ENCODE peak calls at places on chromosomes 6 and 20, in four cellular contexts. One of them, this sample, is unnamed.

GRCh38 chr6:45445749-45446454 is 68.2 kb upstream of the SUPT3H start:
- DNase-seq in RWPE2: peak
- DNase-seq in HFF-Myc: peak
- DNase-seq in natural killer cell: no peak
- DNase-seq in this sample: no peak

GRCh38 chr6:36227379-36228344 is 31.1 kb downstream of the BRPF3 start:
- DNase-seq in HFF-Myc: no peak
- DNase-seq in natural killer cell: no peak
- DNase-seq in RWPE2: no peak
- DNase-seq in this sample: no peak

GRCh38 chr6:118320652-118321051 is 227.4 kb upstream of the PLN start:
- DNase-seq in HFF-Myc: no peak
- DNase-seq in RWPE2: no peak
- DNase-seq in natural killer cell: no peak
- DNase-seq in this sample: no peak

GRCh38 chr6:41732601-41733348 is 2.6 kb downstream of the TFEB start:
- DNase-seq in RWPE2: no peak
- DNase-seq in natural killer cell: peak
- DNase-seq in HFF-Myc: no peak
- DNase-seq in this sample: no peak

GRCh38 chr6:33869826-33870423 is 66.1 kb upstream of the MLN start:
- DNase-seq in natural killer cell: no peak
- DNase-seq in HFF-Myc: no peak
- DNase-seq in RWPE2: no peak
- DNase-seq in this sample: no peak

GRCh38 chr20:37337208-37337955 is 8.6 kb upstream of the SRC start:
- DNase-seq in natural killer cell: no peak
- DNase-seq in HFF-Myc: no peak
- DNase-seq in RWPE2: no peak
- DNase-seq in this sample: no peak

GRCh38 chr6:7691675-7692452 is 34.0 kb upstream of the BMP6 start:
- DNase-seq in RWPE2: peak
- DNase-seq in natural killer cell: no peak
- DNase-seq in HFF-Myc: no peak
- DNase-seq in this sample: no peak

GRCh38 chr6:76247527-76247926 is 175.1 kb upstream of the IMPG1 start:
- DNase-seq in natural killer cell: no peak
- DNase-seq in RWPE2: no peak
- DNase-seq in HFF-Myc: no peak
- DNase-seq in this sample: no peak

GRCh38 chr6:87827291-87827690 is 125.3 kb upstream of the AKIRIN2 start:
- DNase-seq in HFF-Myc: no peak
- DNase-seq in RWPE2: no peak
- DNase-seq in natural killer cell: no peak
- DNase-seq in this sample: no peak

GRCh38 chr6:149969635-149970034 is 5.9 kb downstream of the ULBP1 start:
- DNase-seq in RWPE2: no peak
- DNase-seq in natural killer cell: no peak
- DNase-seq in HFF-Myc: no peak
- DNase-seq in this sample: no peak

GRCh38 chr20:58639182-58640146 is 11.6 kb upstream of the STX16 start:
- DNase-seq in HFF-Myc: no peak
- DNase-seq in natural killer cell: no peak
- DNase-seq in RWPE2: peak
- DNase-seq in this sample: no peak

GRCh38 chr6:84408028-84408427 is 180.6 kb upstream of the CEP162 start:
- DNase-seq in HFF-Myc: no peak
- DNase-seq in RWPE2: no peak
- DNase-seq in natural killer cell: no peak
- DNase-seq in this sample: no peak

GRCh38 chr6:53465732-53466131 is 79.2 kb downstream of the GCLC start:
- DNase-seq in HFF-Myc: no peak
- DNase-seq in RWPE2: no peak
- DNase-seq in natural killer cell: no peak
- DNase-seq in this sample: no peak

GRCh38 chr6:3882865-3883264 is 33.7 kb downstream of the FAM50B start:
- DNase-seq in RWPE2: no peak
- DNase-seq in HFF-Myc: peak
- DNase-seq in natural killer cell: no peak
- DNase-seq in this sample: no peak

GRCh38 chr20:49447946-49448809 is 34.3 kb downstream of the KCNB1 start:
- DNase-seq in HFF-Myc: no peak
- DNase-seq in RWPE2: no peak
- DNase-seq in natural killer cell: no peak
- DNase-seq in this sample: no peak

GRCh38 chr20:49447364-49447763 is 35.1 kb downstream of the KCNB1 start:
- DNase-seq in HFF-Myc: no peak
- DNase-seq in RWPE2: no peak
- DNase-seq in natural killer cell: no peak
- DNase-seq in this sample: no peak

GRCh38 chr20:49445176-49445575 is 37.3 kb downstream of the KCNB1 start:
- DNase-seq in RWPE2: no peak
- DNase-seq in HFF-Myc: no peak
- DNase-seq in natural killer cell: no peak
- DNase-seq in this sample: no peak

GRCh38 chr20:49446080-49446479 is 36.4 kb downstream of the KCNB1 start:
- DNase-seq in natural killer cell: no peak
- DNase-seq in RWPE2: no peak
- DNase-seq in HFF-Myc: no peak
- DNase-seq in this sample: no peak

DNA sequence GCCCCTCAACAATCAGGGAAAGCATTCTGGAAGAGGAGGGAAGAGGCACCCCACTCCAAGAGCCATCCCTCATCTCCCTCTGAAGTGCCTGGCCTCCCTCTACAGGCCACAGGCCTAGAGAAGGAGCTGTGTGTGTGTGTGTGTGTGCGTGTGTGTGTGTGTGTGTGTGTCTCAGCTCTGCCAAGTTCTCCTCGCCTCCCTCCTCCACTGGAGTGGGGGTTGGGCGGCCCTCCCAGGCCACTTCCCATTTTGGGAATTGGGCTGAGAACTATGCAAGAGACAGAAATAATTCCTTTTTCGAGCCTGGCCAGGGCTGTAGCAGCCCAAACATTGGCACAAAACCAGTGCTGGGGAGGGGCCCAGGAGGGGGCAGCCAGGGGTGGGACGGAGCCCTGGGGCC is 35.7 kb downstream of the KCNB1 start:
- DNase-seq in natural killer cell: no peak
- DNase-seq in RWPE2: no peak
- DNase-seq in HFF-Myc: no peak
- DNase-seq in this sample: no peak
- TF ChIP-seq CTCF in natural killer cell: no peak
- TF ChIP-seq CTCF in RWPE2: no peak
- TF ChIP-seq CTCF in HFF-Myc: no peak
- TF ChIP-seq CTCF in this sample: no peak

DNA sequence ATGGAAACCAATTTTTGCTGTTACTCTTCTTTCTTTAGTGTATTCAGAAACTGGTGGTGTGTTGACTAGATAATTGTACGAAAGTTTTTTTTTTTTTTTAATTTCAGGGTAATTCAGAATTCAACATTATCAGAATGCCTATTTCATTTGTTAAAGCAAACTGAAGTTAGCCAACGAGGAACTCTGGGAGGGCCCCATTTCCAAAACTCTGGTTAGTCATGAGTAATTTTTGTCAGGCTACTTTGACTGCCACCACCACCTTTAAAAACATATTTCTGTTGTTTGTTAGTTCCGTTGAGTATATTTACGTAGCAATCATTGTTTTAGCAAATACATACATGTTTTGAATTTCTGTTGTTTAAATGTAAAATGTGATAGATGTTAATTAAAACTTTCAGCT is 763 bp downstream of the ZKSCAN8 start:
- DNase-seq in natural killer cell: no peak
- DNase-seq in HFF-Myc: no peak
- DNase-seq in RWPE2: no peak
- DNase-seq in this sample: no peak
- TF ChIP-seq CTCF in natural killer cell: no peak
- TF ChIP-seq CTCF in HFF-Myc: no peak
- TF ChIP-seq CTCF in RWPE2: no peak
- TF ChIP-seq CTCF in this sample: no peak

GRCh38 chr20:40506567-40506966 is 182.5 kb downstream of the MAFB start:
- DNase-seq in HFF-Myc: peak
- DNase-seq in natural killer cell: peak
- DNase-seq in RWPE2: peak
- DNase-seq in this sample: no peak
- TF ChIP-seq CTCF in HFF-Myc: no peak
- TF ChIP-seq CTCF in natural killer cell: no peak
- TF ChIP-seq CTCF in RWPE2: peak
- TF ChIP-seq CTCF in this sample: no peak

GRCh38 chr20:57474816-57475215 is 50.1 kb downstream of the CTCFL start:
- DNase-seq in HFF-Myc: no peak
- DNase-seq in RWPE2: peak
- DNase-seq in natural killer cell: no peak
- DNase-seq in this sample: no peak
- TF ChIP-seq CTCF in HFF-Myc: no peak
- TF ChIP-seq CTCF in RWPE2: no peak
- TF ChIP-seq CTCF in natural killer cell: no peak
- TF ChIP-seq CTCF in this sample: no peak

GRCh38 chr6:168884646-168885086 is 369.0 kb downstream of the THBS2 start:
- DNase-seq in HFF-Myc: peak
- DNase-seq in natural killer cell: peak
- DNase-seq in RWPE2: no peak
- DNase-seq in this sample: peak

GRCh38 chr6:168885196-168885595 is 368.4 kb downstream of the THBS2 start:
- DNase-seq in RWPE2: no peak
- DNase-seq in HFF-Myc: no peak
- DNase-seq in natural killer cell: no peak
- DNase-seq in this sample: no peak

GRCh38 chr6:168886964-168887363 is 366.7 kb downstream of the THBS2 start:
- DNase-seq in natural killer cell: no peak
- DNase-seq in RWPE2: no peak
- DNase-seq in HFF-Myc: no peak
- DNase-seq in this sample: no peak

GRCh38 chr6:168886306-168886854 is 367.3 kb downstream of the THBS2 start:
- DNase-seq in natural killer cell: no peak
- DNase-seq in HFF-Myc: no peak
- DNase-seq in RWPE2: no peak
- DNase-seq in this sample: no peak

GRCh38 chr6:168885741-168886140 is 367.9 kb downstream of the THBS2 start:
- DNase-seq in RWPE2: no peak
- DNase-seq in HFF-Myc: no peak
- DNase-seq in natural killer cell: no peak
- DNase-seq in this sample: no peak
- TF ChIP-seq CTCF in RWPE2: no peak
- TF ChIP-seq CTCF in HFF-Myc: no peak
- TF ChIP-seq CTCF in natural killer cell: no peak
- TF ChIP-seq CTCF in this sample: no peak